ENCODE peak calls at places on chromosomes 16 and 17, in six cellular contexts. K is progenitor cell of endocrine pancreas; M is stimulated activated CD4-positive, alpha-beta T cell treated with anti-CD3 and anti-CD28 coated beads, Interleukin-2, amount 100 ng/mL, for 48 hours; F is AG09309; W is uterus; X is brain microvascular endothelial cell. D is an unnamed sample.

GRCh38 chr17:74892013-74892841 is 1.2 kb downstream of the FADS6 start:
- DNase-seq in X (no peak), K (no peak), M (no peak), F (no peak), W (no peak), D (no peak)

GRCh38 chr16:58243528-58244004 is 45.7 kb upstream of the CSNK2A2 start:
- DNase-seq in M (no peak), K (no peak), F (no peak), W (no peak), X (no peak), D (no peak)

GRCh38 chr17:80959330-80960036 is 32.2 kb upstream of the CHMP6 start:
- DNase-seq in M (no peak), F (peak; percentile 14), K (no peak), W (peak; percentile 93), X (no peak), D (no peak)

GRCh38 chr16:57486858-57487834 is 853 bp upstream of the DOK4 start:
- DNase-seq in W (no peak), M (no peak), F (no peak), K (no peak), X (no peak), D (no peak)

GRCh38 chr16:84055366-84055765 is 12.8 kb upstream of the SLC38A8 start:
- DNase-seq in M (no peak), W (peak; percentile 11), X (no peak), K (no peak), F (no peak), D (no peak)

GRCh38 chr17:28839221-28839620 is 3.4 kb downstream of the FAM222B start:
- DNase-seq in K (no peak), X (peak; percentile 18), W (no peak), M (no peak), F (no peak), D (no peak)

GRCh38 chr16:87835882-87836331 is 33.4 kb downstream of the SLC7A5 start:
- DNase-seq in K (no peak), F (no peak), X (no peak), M (no peak), W (no peak), D (no peak)

GRCh38 chr17:65001409-65002045 is 55.0 kb downstream of the GNA13 start:
- DNase-seq in K (no peak), X (no peak), M (no peak), W (no peak), F (no peak), D (no peak)

GRCh38 chr17:12140685-12141084 is 120.0 kb downstream of the MAP2K4 start:
- DNase-seq in F (no peak), W (no peak), K (no peak), M (no peak), X (no peak), D (no peak)

GRCh38 chr17:332558-333322 is 19.9 kb downstream of the RPH3AL start:
- DNase-seq in W (no peak), F (peak; percentile 18), X (peak; percentile 74), K (no peak), M (no peak), D (no peak)

GRCh38 chr17:76972046-76972641 is 103.9 kb downstream of the MGAT5B start:
- DNase-seq in M (no peak), K (no peak), W (no peak), F (no peak), X (no peak), D (no peak)

GRCh38 chr16:2196981-2197511 is 641 bp upstream of the CASKIN1 start:
- DNase-seq in K (no peak), X (no peak), F (no peak), W (no peak), M (no peak), D (no peak)

GRCh38 chr17:60311936-60312335 is 80.0 kb downstream of the USP32 start:
- DNase-seq in F (no peak), X (peak; percentile 15), W (no peak), M (no peak), K (no peak), D (no peak)

GRCh38 chr16:86297391-86297790 is 212.9 kb upstream of the FOXF1 start:
- DNase-seq in K (no peak), X (no peak), F (no peak), M (no peak), W (no peak), D (no peak)

D was measured in HAP-1.